ENCODE peak calls at places on chromosomes 1 and 21, in ten cellular contexts. T is heart right ventricle; V is RWPE2; E is A549; U is left lung; O is lower lobe of right lung; D is Panc1; K is body of pancreas; X is aorta; R is CD8-positive, alpha-beta T cell. Z is an unnamed sample.

GRCh38 chr1:219917851-219918466 is 10.4 kb downstream of the SLC30A10 start:
- ATAC-seq in T (no peak), V (peak; percentile 62), E (peak; percentile 80), U (no peak), O (no peak), D (peak; percentile 68), K (no peak), X (no peak), R (no peak), Z (no peak)

GRCh38 chr1:228256626-228257375 is 49.0 kb downstream of the OBSCN start:
- ATAC-seq in T (peak; percentile 16), V (no peak), E (no peak), U (no peak), O (no peak), D (no peak), K (no peak), X (no peak), R (no peak), Z (no peak)

GRCh38 chr1:30852026-30852425 is 56.5 kb downstream of the SDC3 start:
- ATAC-seq in T (peak; percentile 80), V (no peak), E (no peak), U (peak; percentile 82), O (peak; percentile 86), D (no peak), K (peak; percentile 72), X (no peak), R (no peak), Z (peak; percentile 35)

GRCh38 chr1:180930687-180931086 is 18.0 kb downstream of the KIAA1614 start:
- ATAC-seq in T (no peak), V (no peak), E (no peak), U (no peak), O (no peak), D (no peak), K (no peak), X (no peak), R (no peak), Z (no peak)

GRCh38 chr1:84387480-84388163 is 10.7 kb upstream of the DNASE2B start:
- ATAC-seq in T (no peak), V (no peak), E (no peak), U (no peak), O (no peak), D (peak; percentile 82), K (no peak), X (no peak), R (peak; percentile 49), Z (no peak)

GRCh38 chr1:107499139-107499744 is 358.4 kb downstream of the NTNG1 start:
- ATAC-seq in T (no peak), V (no peak), E (no peak), U (no peak), O (no peak), D (no peak), K (no peak), X (no peak), R (no peak), Z (no peak)

GRCh38 chr1:221840511-221841243 is 98.8 kb upstream of the DUSP10 start:
- ATAC-seq in T (peak; percentile 56), V (no peak), E (peak; percentile 12), U (peak; percentile 40), O (peak; percentile 31), D (no peak), K (peak; percentile 22), X (no peak), R (no peak), Z (peak; percentile 68)

GRCh38 chr1:186559601-186560116 is 98.7 kb upstream of the PDC start:
- ATAC-seq in T (no peak), V (peak; percentile 97), E (no peak), U (peak; percentile 87), O (peak; percentile 48), D (no peak), K (no peak), X (no peak), R (no peak), Z (no peak)

GRCh38 chr1:160432371-160432786 is 32.0 kb downstream of the VANGL2 start:
- ATAC-seq in T (no peak), V (no peak), E (no peak), U (no peak), O (peak; percentile 22), D (no peak), K (no peak), X (no peak), R (peak; percentile 48), Z (no peak)

GRCh38 chr1:23421752-23422312 is 2.7 kb downstream of the TCEA3 start:
- ATAC-seq in T (no peak), V (no peak), E (peak; percentile 21), U (no peak), O (no peak), D (no peak), K (peak; percentile 53), X (no peak), R (no peak), Z (peak; percentile 77)

GRCh38 chr1:71086331-71086730 is 5.5 kb upstream of the ZRANB2 start:
- ATAC-seq in T (no peak), V (peak; percentile 91), E (no peak), U (no peak), O (no peak), D (no peak), K (no peak), X (no peak), R (no peak), Z (no peak)

GRCh38 chr21:33657124-33657842 is 15.0 kb downstream of the ITSN1 start:
- ATAC-seq in T (peak; percentile 20), V (no peak), E (no peak), U (no peak), O (no peak), D (no peak), K (no peak), X (peak; percentile 25), R (no peak), Z (no peak)

GRCh38 chr1:118201524-118201923 is 16.5 kb upstream of the SPAG17 start:
- ATAC-seq in T (no peak), V (no peak), E (no peak), U (no peak), O (no peak), D (no peak), K (no peak), X (no peak), R (no peak), Z (no peak)

GRCh38 chr1:22959545-22960360 is 12.9 kb downstream of the LACTBL1 start:
- ATAC-seq in T (no peak), V (no peak), E (no peak), U (no peak), O (no peak), D (no peak), K (no peak), X (no peak), R (no peak), Z (no peak)

GRCh38 chr1:222644649-222645005 is 26.7 kb downstream of the MIA3 start:
- ATAC-seq in T (peak; percentile 0), V (no peak), E (peak; percentile 10), U (peak; percentile 5), O (no peak), D (no peak), K (peak; percentile 12), X (no peak), R (peak; percentile 66), Z (no peak)

DNA sequence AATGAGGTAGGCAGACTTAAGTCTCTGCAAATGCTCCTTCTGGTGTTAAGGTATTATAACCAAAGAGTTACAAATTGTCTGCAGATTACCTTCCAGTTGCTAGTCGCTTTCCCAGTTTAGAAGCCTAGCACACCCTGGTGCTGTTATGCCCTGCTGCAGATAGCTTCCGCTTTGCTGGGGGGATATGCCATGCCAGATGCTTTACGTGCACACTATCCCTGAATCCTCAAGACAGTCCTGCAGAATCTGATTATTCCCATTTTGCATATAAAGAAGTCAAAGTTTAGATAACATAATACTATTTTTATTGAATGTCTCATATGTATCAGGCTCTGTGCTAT is 166.5 kb downstream of the DHRS3 start:
- ATAC-seq in T (no peak), V (no peak), E (no peak), U (peak; percentile 21), O (no peak), D (no peak), K (no peak), X (no peak), R (no peak), Z (no peak)
- H3K4me1 ChIP-seq in T (peaks cover 98% of the 10 kb centered on the region), V (peaks cover 23% of the 10 kb centered on the region), E (peaks cover 44% of the 10 kb centered on the region), U (peaks cover 80% of the 10 kb centered on the region), O (peaks cover 100% of the 10 kb centered on the region), D (peaks cover 32% of the 10 kb centered on the region), K (peaks cover 74% of the 10 kb centered on the region), X (peaks cover 29% of the 10 kb centered on the region), R (peaks cover 88% of the 10 kb centered on the region), Z (peaks cover 69% of the 10 kb centered on the region)

GRCh38 chr1:68174173-68175113 is 57.9 kb downstream of the WLS start:
- ATAC-seq in T (peak; percentile 76), V (peak; percentile 91), E (peak; percentile 76), U (peak; percentile 77), O (peak; percentile 83), D (peak; percentile 86), K (peak; percentile 80), X (peak; percentile 85), R (no peak), Z (peak; percentile 85)
- H3K4me1 ChIP-seq in T (peaks cover 65% of the 10 kb centered on the region), V (peaks cover 40% of the 10 kb centered on the region), E (peaks cover 15% of the 10 kb centered on the region), U (peaks cover 30% of the 10 kb centered on the region), O (peaks cover 46% of the 10 kb centered on the region), D (peaks cover 11% of the 10 kb centered on the region), K (peaks cover 54% of the 10 kb centered on the region), X (peaks cover 21% of the 10 kb centered on the region), R (no peaks in the 10 kb centered on the region), Z (peaks cover 75% of the 10 kb centered on the region)

GRCh38 chr1:209945377-209945776 is 7.4 kb downstream of the SYT14 start:
- ATAC-seq in T (no peak), V (no peak), E (no peak), U (no peak), O (no peak), D (no peak), K (no peak), X (no peak), R (no peak), Z (no peak)

DNA sequence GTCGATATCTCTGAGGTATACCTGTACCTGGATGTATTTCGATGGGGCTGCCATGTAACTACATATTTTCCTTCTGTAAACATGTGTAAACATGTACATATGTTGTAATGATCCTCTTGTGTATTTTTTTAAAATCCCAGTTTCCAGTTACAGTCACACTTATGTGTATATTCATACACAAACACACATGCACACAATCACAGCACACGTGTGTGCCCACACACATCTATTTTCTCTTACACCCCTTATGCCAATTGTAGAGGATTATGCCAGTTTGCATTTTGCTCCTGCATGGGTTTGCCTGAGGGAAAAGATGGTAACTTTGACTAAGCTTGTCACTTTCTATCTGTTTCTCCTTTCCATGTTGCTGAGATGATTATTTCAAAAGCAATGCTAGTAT is 10.1 kb downstream of the SYT14 start:
- ATAC-seq in T (no peak), V (no peak), E (no peak), U (no peak), O (no peak), D (no peak), K (no peak), X (no peak), R (no peak), Z (no peak)
- H3K4me1 ChIP-seq in T (no peaks in the 10 kb centered on the region), V (no peaks in the 10 kb centered on the region), E (no peaks in the 10 kb centered on the region), U (no peaks in the 10 kb centered on the region), O (no peaks in the 10 kb centered on the region), D (no peaks in the 10 kb centered on the region), K (no peaks in the 10 kb centered on the region), X (no peaks in the 10 kb centered on the region), R (no peaks in the 10 kb centered on the region), Z (no peaks in the 10 kb centered on the region)

DNA sequence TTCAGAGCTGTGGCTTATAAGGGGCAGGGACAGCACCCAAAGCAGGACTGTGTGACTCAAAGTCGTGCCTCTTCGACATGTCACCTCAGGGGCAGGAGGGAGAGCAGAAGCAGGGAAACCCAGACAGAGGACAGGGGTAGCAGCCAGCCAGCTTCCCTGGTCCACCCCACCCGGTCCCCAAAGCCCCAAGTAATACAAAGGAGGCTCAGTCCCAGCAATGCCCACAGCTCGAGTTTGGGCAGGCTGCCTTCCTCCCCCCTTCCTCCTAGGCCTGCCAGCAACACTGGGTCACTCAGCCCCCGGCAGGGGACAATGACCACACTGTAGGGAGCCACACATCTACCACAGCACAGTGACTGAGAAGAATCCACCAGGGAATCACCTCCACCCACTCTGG is 2.4 kb downstream of the RHOC start:
- ATAC-seq in T (no peak), V (no peak), E (no peak), U (no peak), O (no peak), D (no peak), K (no peak), X (no peak), R (no peak), Z (no peak)
- H3K4me1 ChIP-seq in T (peaks cover 72% of the 10 kb centered on the region), V (peaks cover 34% of the 10 kb centered on the region), E (peaks cover 60% of the 10 kb centered on the region), U (peaks cover 71% of the 10 kb centered on the region), O (peaks cover 67% of the 10 kb centered on the region), D (peaks cover 53% of the 10 kb centered on the region), K (peaks cover 64% of the 10 kb centered on the region), X (no peaks in the 10 kb centered on the region), R (peaks cover 49% of the 10 kb centered on the region), Z (peaks cover 75% of the 10 kb centered on the region)

Z was measured in gastroesophageal sphincter.